ENCODE peak calls at places on chromosomes 16 and 17, in six cellular contexts. U, X, B, E, H and M are unnamed samples.

GRCh38 chr17:4948997-4949320 is 629 bp upstream of the PFN1 start:
- DNase-seq in X (peak), U (peak), E (peak), B (no peak), H (no peak), M (peak)

GRCh38 chr16:21166561-21166961 is 8.1 kb downstream of the LDAF1 start:
- DNase-seq in B (no peak), U (peak), X (no peak), H (no peak), E (no peak), M (peak)

GRCh38 chr17:63985387-63986140 is 12.6 kb upstream of the PRR29 start:
- DNase-seq in B (no peak), H (no peak), U (no peak), X (no peak), E (no peak), M (no peak)

GRCh38 chr16:48526058-48526957 is 83.7 kb downstream of the N4BP1 start:
- DNase-seq in U (no peak), B (no peak), H (no peak), X (no peak), E (peak), M (peak)

GRCh38 chr16:727291-727977 is 528 bp downstream of the HAGHL start:
- DNase-seq in H (no peak), B (no peak), U (no peak), X (no peak), E (peak), M (no peak)

GRCh38 chr17:30924341-30924740 is 2.6 kb downstream of the ADAP2 start:
- DNase-seq in U (no peak), B (no peak), E (no peak), H (no peak), X (no peak), M (no peak)

GRCh38 chr17:17201271-17201670 is 4.9 kb downstream of the PLD6 start:
- DNase-seq in B (no peak), H (no peak), X (no peak), U (no peak), E (no peak), M (no peak)

GRCh38 chr16:29743827-29744531 is 1.8 kb downstream of the C16orf54 start:
- DNase-seq in B (no peak), X (no peak), U (no peak), E (no peak), H (peak), M (no peak)

GRCh38 chr16:1674306-1674705 is 3.8 kb upstream of the JPT2 start:
- DNase-seq in H (no peak), B (no peak), U (no peak), E (no peak), X (no peak), M (no peak)

GRCh38 chr17:78779848-78780247 is 2.2 kb downstream of the CYTH1 start:
- DNase-seq in B (peak), H (peak), X (no peak), E (peak), U (no peak), M (no peak)

GRCh38 chr16:71572497-71573116 is 4.3 kb downstream of the TAT start:
- DNase-seq in X (no peak), U (no peak), E (no peak), B (no peak), H (no peak), M (peak)

GRCh38 chr16:52741386-52741785 is 194.4 kb upstream of the TOX3 start:
- DNase-seq in X (no peak), H (no peak), B (no peak), U (no peak), E (no peak), M (no peak)

GRCh38 chr16:2056077-2056476 is 8.3 kb downstream of the TSC2 start:
- DNase-seq in H (no peak), E (no peak), U (no peak), X (no peak), B (no peak), M (no peak)

GRCh38 chr17:76432004-76432403 is 20.9 kb downstream of the UBE2O start:
- DNase-seq in E (no peak), B (no peak), H (no peak), X (no peak), U (no peak), M (no peak)

GRCh38 chr17:288802-289356 is 63.7 kb downstream of the RPH3AL start:
- DNase-seq in B (no peak), U (no peak), H (no peak), X (no peak), E (no peak), M (no peak)

GRCh38 chr16:72926671-72927070 is 121.3 kb downstream of the ZFHX3 start:
- DNase-seq in H (no peak), X (no peak), U (no peak), B (no peak), E (no peak), M (no peak)

GRCh38 chr17:82938486-82939212 is 98.8 kb upstream of the ZNF750 start:
- DNase-seq in X (no peak), E (no peak), U (no peak), B (no peak), H (no peak), M (no peak)

GRCh38 chr17:2937331-2938003 is 125.9 kb downstream of the OR1D5 start:
- DNase-seq in X (no peak), U (peak), E (no peak), B (no peak), H (no peak), M (no peak)